ENCODE peak calls at places on chromosome 19, in eight cellular contexts. L is fibroblast of the aortic adventitia, G is A549, H is lower leg skin, B is cardiac fibroblast, M is neural crest cell, J is WTC11, P is endothelial cell. R is an unnamed sample.

GRCh38 chr19:48154003-48154402 is 16.1 kb downstream of the LIG1 start:
- DNase-seq in B (no peak), J (no peak), M (no peak), L (no peak), P (no peak), H (no peak), G (no peak), R (no peak)

GRCh38 chr19:10091892-10092641 is 6.0 kb downstream of the SHFL start:
- DNase-seq in M (no peak), P (no peak), L (no peak), B (no peak), G (no peak), J (no peak), H (no peak), R (no peak)

GRCh38 chr19:37009871-37010270 is 68.4 kb upstream of the ZNF420 start:
- DNase-seq in B (no peak), J (no peak), H (no peak), G (no peak), M (no peak), P (no peak), L (no peak), R (no peak)

GRCh38 chr19:45097776-45098520 is 5.0 kb downstream of the PPP1R37 start:
- DNase-seq in G (peak), H (peak), B (peak), P (no peak), J (no peak), M (no peak), L (peak), R (no peak)

GRCh38 chr19:40633207-40633606 is 32.0 kb downstream of the LTBP4 start:
- DNase-seq in H (no peak), J (no peak), M (no peak), L (peak), B (no peak), G (no peak), P (no peak), R (no peak)

GRCh38 chr19:18634612-18635290 is 2.1 kb upstream of the KLHL26 start:
- DNase-seq in H (no peak), G (no peak), L (peak), J (no peak), M (no peak), P (no peak), B (peak), R (no peak)

GRCh38 chr19:13507053-13507611 is 853 bp upstream of the CACNA1A start:
- DNase-seq in J (peak), B (no peak), L (peak), M (no peak), P (no peak), H (no peak), G (no peak), R (peak)

GRCh38 chr19:38355728-38356725 is 18.3 kb upstream of the PSMD8 start:
- DNase-seq in M (no peak), J (no peak), B (no peak), G (no peak), H (no peak), L (no peak), P (no peak), R (no peak)

GRCh38 chr19:19591133-19591825 is 27.2 kb downstream of the PBX4 start:
- DNase-seq in J (peak), G (peak), M (no peak), B (peak), P (no peak), H (peak), L (peak), R (no peak)

GRCh38 chr19:21900401-21900800 is 64.4 kb upstream of the ZNF43 start:
- DNase-seq in B (no peak), J (no peak), P (no peak), H (no peak), M (no peak), G (no peak), L (no peak), R (no peak)

GRCh38 chr19:11480927-11481776 is at the start of gene ELAVL3:
- DNase-seq in M (peak), J (peak), L (no peak), P (no peak), G (no peak), B (no peak), H (no peak), R (peak)

GRCh38 chr19:18804643-18805042 is 13.5 kb upstream of the COMP start:
- DNase-seq in J (no peak), P (no peak), H (no peak), L (no peak), G (no peak), M (no peak), B (no peak), R (no peak)

GRCh38 chr19:7242601-7243258 is 51.5 kb downstream of the INSR start:
- DNase-seq in P (no peak), H (peak), G (no peak), M (no peak), B (peak), J (no peak), L (peak), R (no peak)

GRCh38 chr19:33621811-33622504 is at the start of gene CHST8:
- DNase-seq in H (no peak), B (peak), P (peak), G (no peak), L (peak), J (peak), M (peak), R (peak)

GRCh38 chr19:13747098-13747453 is 17.2 kb upstream of the MRI1 start:
- DNase-seq in L (no peak), P (no peak), M (no peak), J (no peak), H (no peak), B (no peak), G (no peak), R (no peak)

GRCh38 chr19:45564131-45564780 is 20.3 kb downstream of the OPA3 start:
- DNase-seq in H (no peak), B (no peak), M (no peak), G (no peak), P (no peak), L (no peak), J (peak), R (no peak)

GRCh38 chr19:18587561-18587960 is 1.0 kb upstream of the REX1BD start:
- DNase-seq in L (no peak), M (no peak), B (no peak), G (no peak), H (no peak), J (no peak), P (no peak), R (no peak)

GRCh38 chr19:7706188-7706530 is 4.2 kb upstream of the FCER2 start:
- DNase-seq in B (no peak), M (no peak), J (no peak), H (no peak), L (no peak), P (no peak), G (no peak), R (no peak)

GRCh38 chr19:17718988-17719711 is at the start of gene MAP1S:
- DNase-seq in J (peak), B (peak), G (peak), H (no peak), P (peak), M (peak), L (peak), R (peak)

GRCh38 chr19:46196410-46197124 is 33.0 kb upstream of the IGFL1 start:
- DNase-seq in G (no peak), L (no peak), M (no peak), J (no peak), P (no peak), B (no peak), H (no peak), R (no peak)

GRCh38 chr19:21604351-21604926 is 99.0 kb downstream of the ZNF429 start:
- DNase-seq in B (peak), H (no peak), P (no peak), L (peak), J (no peak), G (no peak), M (no peak), R (no peak)

GRCh38 chr19:45423589-45424190 is at the start of gene ERCC1:
- DNase-seq in P (peak), M (peak), J (peak), G (peak), H (peak), B (peak), L (peak), R (peak)

GRCh38 chr19:8631425-8631819 is 989 bp downstream of the NFILZ start:
- DNase-seq in B (peak), P (no peak), H (no peak), M (no peak), L (peak), J (no peak), G (peak), R (peak)

GRCh38 chr19:45467456-45468158 is at the start of gene FOSB:
- DNase-seq in L (peak), J (peak), B (peak), H (peak), M (peak), P (peak), G (peak), R (peak)

GRCh38 chr19:40774916-40775631 is at the start of gene MIA:
- DNase-seq in B (no peak), P (no peak), L (no peak), J (no peak), M (no peak), G (no peak), H (no peak), R (no peak)

GRCh38 chr19:16645140-16645539 is 14.8 kb downstream of the SMIM7 start:
- DNase-seq in G (no peak), P (no peak), H (no peak), L (no peak), J (no peak), M (peak), B (no peak), R (no peak)

GRCh38 chr19:10884273-10884672 is 12.9 kb downstream of the CARM1 start:
- DNase-seq in M (no peak), H (no peak), J (no peak), L (peak), B (peak), P (no peak), G (no peak), R (no peak)

GRCh38 chr19:3397266-3398022 is 31.1 kb downstream of the NFIC start:
- DNase-seq in G (peak), H (no peak), M (peak), P (no peak), L (no peak), J (peak), B (no peak), R (no peak)

GRCh38 chr19:22784051-22784450 is at the start of gene ZNF99:
- DNase-seq in L (no peak), G (no peak), H (no peak), P (no peak), J (no peak), M (no peak), B (no peak), R (no peak)

DNA sequence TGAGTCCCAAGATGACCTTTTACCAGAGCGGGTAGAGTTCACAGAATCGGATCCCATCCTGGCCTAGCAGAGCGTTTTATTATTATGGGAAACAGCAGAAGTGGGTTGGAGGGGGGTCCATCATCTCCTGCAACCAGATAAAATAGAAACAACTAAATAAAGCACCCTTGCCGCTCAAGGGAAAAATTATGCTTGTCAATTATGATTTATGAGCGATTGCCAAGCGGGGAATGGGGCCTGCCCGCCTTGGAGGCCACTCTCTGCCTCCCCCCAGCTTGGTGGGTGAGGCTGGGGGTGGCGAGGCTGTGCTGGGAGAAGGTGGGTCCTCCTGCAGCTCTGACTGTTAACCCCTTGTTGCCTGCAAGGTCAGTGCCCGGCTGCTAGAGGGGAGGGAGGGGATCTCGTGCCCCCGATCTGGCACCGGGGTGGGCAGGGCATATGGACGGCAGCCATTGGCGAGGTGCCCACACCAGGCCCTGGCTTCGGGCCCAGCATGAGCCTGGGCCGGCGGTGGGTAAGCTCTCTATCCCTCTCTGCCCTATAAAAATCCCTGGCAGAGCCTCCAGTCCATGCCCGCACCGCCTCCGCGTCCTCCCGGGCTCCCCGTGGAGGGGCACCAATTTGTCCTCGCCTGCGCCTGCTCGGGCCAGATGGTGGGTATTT is 129.1 kb downstream of the URI1 start:
- DNase-seq in L (no peak), G (no peak), M (no peak), P (no peak), B (no peak), J (no peak), H (no peak), R (no peak)
- TF ChIP-seq CTCF in L (no peak), G (no peak), M (no peak), P (no peak), B (no peak), J (no peak), H (no peak), R (no peak)

GRCh38 chr19:55172741-55173140 is 6.3 kb upstream of the DNAAF3 start:
- DNase-seq in J (no peak), L (peak), M (no peak), H (no peak), B (peak), P (no peak), G (no peak), R (no peak)
- TF ChIP-seq CTCF in J (no peak), L (peak), M (no peak), H (no peak), B (no peak), P (no peak), G (no peak), R (no peak)

DNA sequence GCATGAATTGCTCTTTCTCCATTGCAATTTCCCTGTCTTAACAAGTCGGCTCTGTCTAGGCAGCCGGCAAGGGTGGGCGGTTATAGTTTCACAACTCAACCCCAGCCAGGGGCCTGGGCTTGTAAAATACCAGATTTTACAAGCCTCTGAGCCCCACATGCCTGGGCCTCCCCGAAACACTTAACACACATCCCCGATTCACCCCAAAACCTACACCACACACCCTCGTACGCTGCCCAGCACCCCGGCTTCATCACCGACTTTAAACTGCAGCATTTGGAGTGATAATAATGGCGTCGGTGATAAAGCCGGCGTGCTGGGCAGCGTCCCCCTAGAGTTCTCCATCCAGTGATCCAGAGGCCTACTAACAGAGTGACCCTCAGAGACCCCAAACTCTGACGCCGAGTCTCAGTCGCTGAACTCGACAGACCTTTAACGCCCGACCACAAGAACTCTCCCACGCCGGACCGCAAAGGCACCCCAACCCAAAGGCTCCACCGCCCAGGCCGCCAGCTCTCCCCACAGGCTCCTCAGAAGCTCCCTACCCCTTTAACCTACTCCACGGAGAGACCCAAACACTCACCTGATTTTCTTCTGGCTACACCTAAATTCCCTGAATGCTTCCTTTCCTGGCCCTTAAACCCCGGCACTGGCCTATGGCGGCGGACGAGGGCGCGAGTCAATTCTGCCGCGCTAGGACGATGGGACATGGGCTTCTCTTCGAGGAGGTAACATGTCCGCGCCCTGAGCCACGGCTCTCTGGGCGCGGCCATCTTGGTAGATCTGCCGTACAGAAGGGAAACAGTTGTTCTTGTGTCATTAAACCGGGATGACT is at the start of gene ZNF649:
- DNase-seq in L (peak), H (peak), G (peak), J (peak), P (peak), B (peak), M (peak), R (peak)
- TF ChIP-seq CTCF in L (peak), H (no peak), G (no peak), J (no peak), P (no peak), B (no peak), M (peak), R (no peak)

DNA sequence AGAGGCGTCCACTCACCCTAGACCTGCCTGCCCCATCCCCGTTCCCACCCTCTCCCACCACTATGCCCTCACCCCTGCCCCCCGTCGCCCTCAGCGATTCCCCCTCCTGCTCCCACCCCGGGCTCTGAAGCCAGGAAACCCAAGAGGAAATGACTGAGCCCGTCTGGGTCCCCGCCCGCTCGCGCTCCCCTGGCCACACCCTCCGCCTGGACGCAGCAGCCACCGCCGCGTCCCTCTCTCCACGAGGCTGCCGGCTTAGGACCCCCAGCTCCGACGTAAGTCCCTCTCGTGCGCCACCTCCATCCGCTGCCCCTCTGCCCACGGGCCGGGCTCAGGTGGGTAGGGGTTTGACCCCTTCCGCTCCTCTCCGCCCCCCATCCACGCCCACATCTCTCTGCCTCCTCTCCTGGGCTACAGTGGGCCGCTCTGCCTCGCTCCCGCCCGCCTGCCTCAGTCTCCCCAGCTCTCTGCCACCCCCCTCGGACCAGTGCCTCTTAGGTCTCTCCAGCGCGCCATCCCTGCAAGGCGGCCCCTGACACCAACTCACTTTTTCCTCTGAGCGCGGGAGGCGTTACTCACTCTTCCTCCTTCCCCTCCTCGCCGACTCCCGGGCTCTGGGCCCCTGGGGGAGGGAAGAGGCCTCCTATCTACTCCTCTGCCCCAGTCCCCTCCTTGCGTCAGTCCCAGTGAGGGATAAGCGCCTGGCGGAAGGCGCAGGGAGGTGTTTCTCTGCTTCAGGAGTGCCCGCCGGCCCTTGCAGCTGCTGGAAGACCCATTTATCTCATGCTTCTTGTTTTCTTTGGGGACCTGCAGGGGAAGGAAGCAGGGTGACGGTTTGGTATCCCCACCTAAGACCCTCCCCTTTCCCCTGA is at the start of gene FXYD5:
- DNase-seq in M (no peak), G (peak), H (peak), J (peak), B (peak), P (peak), L (peak), R (peak)
- TF ChIP-seq CTCF in M (peak), G (no peak), H (no peak), J (no peak), B (peak), P (no peak), L (peak), R (no peak)

R was measured in nephron progenitor cell.